ENCODE peak calls at places on chromosome 13, in six cellular contexts. C is hypothalamus, H is A549, Z is BE2C, I is MM.1S, Y is ELR. M is an unnamed sample.

GRCh38 chr13:76944457-76944856 is 3.9 kb upstream of the ACOD1 start:
- DNase-seq in C (no peak), H (no peak), Z (no peak), I (no peak), Y (peak; percentile 81), M (no peak)

GRCh38 chr13:89650226-89650625 is 1697.3 kb upstream of the MIR17HG start:
- DNase-seq in C (no peak), H (no peak), Z (no peak), I (no peak), Y (no peak), M (no peak)

GRCh38 chr13:113005076-113005865 is 36.3 kb downstream of the MCF2L start:
- DNase-seq in C (no peak), H (no peak), Z (no peak), I (peak; percentile 30), Y (no peak), M (no peak)

GRCh38 chr13:26967119-26968038 is 204.2 kb downstream of the USP12 start:
- DNase-seq in C (no peak), H (no peak), Z (peak; percentile 62), I (no peak), Y (no peak), M (no peak)

GRCh38 chr13:29452773-29453574 is 142.5 kb downstream of the SLC7A1 start:
- DNase-seq in C (no peak), H (no peak), Z (no peak), I (no peak), Y (no peak), M (no peak)

GRCh38 chr13:36282818-36283432 is 14.7 kb downstream of the CCDC169 start:
- DNase-seq in C (no peak), H (peak; percentile 23), Z (no peak), I (peak; percentile 15), Y (peak; percentile 66), M (no peak)

GRCh38 chr13:37945651-37946575 is 76.3 kb upstream of the TRPC4 start:
- DNase-seq in C (no peak), H (no peak), Z (no peak), I (no peak), Y (no peak), M (no peak)

GRCh38 chr13:31790992-31791391 is 51.7 kb downstream of the RXFP2 start:
- DNase-seq in C (no peak), H (no peak), Z (no peak), I (no peak), Y (peak; percentile 63), M (no peak)

GRCh38 chr13:49371943-49372636 is 71.8 kb downstream of the CAB39L start:
- DNase-seq in C (no peak), H (no peak), Z (no peak), I (no peak), Y (no peak), M (no peak)

GRCh38 chr13:112245959-112246358 is 130.2 kb upstream of the SPACA7 start:
- DNase-seq in C (no peak), H (no peak), Z (no peak), I (no peak), Y (no peak), M (no peak)

GRCh38 chr13:24207841-24208240 is 47.3 kb downstream of the SPATA13 start:
- DNase-seq in C (no peak), H (no peak), Z (no peak), I (no peak), Y (no peak), M (no peak)

GRCh38 chr13:50616101-50616500 is 227.4 kb downstream of the DLEU7 start:
- DNase-seq in C (no peak), H (no peak), Z (no peak), I (no peak), Y (peak; percentile 73), M (no peak)

GRCh38 chr13:26476111-26476743 is 81.3 kb upstream of the WASF3 start:
- DNase-seq in C (no peak), H (no peak), Z (no peak), I (no peak), Y (peak; percentile 37), M (no peak)

GRCh38 chr13:28532226-28533048 is 37.5 kb upstream of the FLT1 start:
- DNase-seq in C (no peak), H (no peak), Z (peak; percentile 22), I (no peak), Y (peak; percentile 65), M (no peak)

GRCh38 chr13:89628567-89628966 is 1718.9 kb upstream of the MIR17HG start:
- DNase-seq in C (no peak), H (no peak), Z (peak; percentile 21), I (no peak), Y (no peak), M (no peak)

GRCh38 chr13:22114630-22115311 is 443.9 kb downstream of the FGF9 start:
- DNase-seq in C (no peak), H (no peak), Z (no peak), I (peak; percentile 73), Y (no peak), M (no peak)

GRCh38 chr13:75830842-75831241 is 194.7 kb downstream of the LMO7 start:
- DNase-seq in C (no peak), H (no peak), Z (no peak), I (no peak), Y (peak; percentile 44), M (no peak)

GRCh38 chr13:109707044-109707794 is 79.2 kb downstream of the IRS2 start:
- DNase-seq in C (no peak), H (no peak), Z (peak; percentile 58), I (no peak), Y (no peak), M (no peak)

GRCh38 chr13:79749985-79750551 is 269.1 kb downstream of the NDFIP2 start:
- DNase-seq in C (no peak), H (peak; percentile 36), Z (peak; percentile 10), I (no peak), Y (peak; percentile 68), M (no peak)

GRCh38 chr13:99417821-99418662 is 83.2 kb upstream of the TM9SF2 start:
- DNase-seq in C (no peak), H (no peak), Z (no peak), I (no peak), Y (no peak), M (no peak)

GRCh38 chr13:48590141-48590863 is 57.4 kb upstream of the RCBTB2 start:
- DNase-seq in C (no peak), H (no peak), Z (no peak), I (no peak), Y (no peak), M (no peak)

GRCh38 chr13:68995972-68996670 is 1111.5 kb upstream of the ATXN8OS start:
- DNase-seq in C (no peak), H (no peak), Z (no peak), I (no peak), Y (no peak), M (no peak)

GRCh38 chr13:47087841-47088240 is 191.0 kb upstream of the HTR2A start:
- DNase-seq in C (no peak), H (no peak), Z (no peak), I (no peak), Y (peak; percentile 83), M (no peak)

GRCh38 chr13:113153810-113154748 is 4.4 kb upstream of the PROZ start:
- DNase-seq in C (peak; percentile 38), H (peak; percentile 70), Z (peak; percentile 85), I (peak; percentile 67), Y (peak; percentile 77), M (peak; percentile 94)

GRCh38 chr13:52600666-52601065 is 41.6 kb upstream of the HNRNPA1L2 start:
- DNase-seq in C (no peak), H (no peak), Z (no peak), I (no peak), Y (no peak), M (no peak)

GRCh38 chr13:49791214-49791752 is 1.2 kb downstream of the KPNA3 start:
- DNase-seq in C (no peak), H (peak; percentile 44), Z (no peak), I (peak; percentile 54), Y (peak; percentile 39), M (no peak)